ENCODE peak calls at places on chromosomes 12 and 14, in eight cellular contexts. One of them, this sample, is unnamed.

GRCh38 chr14:59360923-59361794 is 104.0 kb downstream of the GPR135 start:
- DNase-seq in activated B cell treated with CpG ODN at 0.5 μM for 24 hours: no peak
- DNase-seq in activated naive CD8-positive, alpha-beta T cell treated with anti-CD3 and anti-CD28 coated beads, Interleukin-2, amount 10 ng/mL, durations not matched to agents 7 days and 5 days: no peak
- DNase-seq in SK-N-SH: peak
- DNase-seq in non-pigmented ciliary epithelial cell: peak
- DNase-seq in NB4: peak
- DNase-seq in spleen: peak
- DNase-seq in activated effector memory CD4-positive, alpha-beta T cell treated with anti-CD3 and anti-CD28 coated beads, Interleukin-2, amount 50 U/mL, for 16 hours: no peak
- DNase-seq in this sample: no peak

GRCh38 chr14:76015668-76016067 is 30.1 kb downstream of the IFT43 start:
- DNase-seq in activated B cell treated with CpG ODN at 0.5 μM for 24 hours: no peak
- DNase-seq in activated naive CD8-positive, alpha-beta T cell treated with anti-CD3 and anti-CD28 coated beads, Interleukin-2, amount 10 ng/mL, durations not matched to agents 7 days and 5 days: no peak
- DNase-seq in SK-N-SH: no peak
- DNase-seq in non-pigmented ciliary epithelial cell: no peak
- DNase-seq in NB4: no peak
- DNase-seq in spleen: no peak
- DNase-seq in activated effector memory CD4-positive, alpha-beta T cell treated with anti-CD3 and anti-CD28 coated beads, Interleukin-2, amount 50 U/mL, for 16 hours: no peak
- DNase-seq in this sample: no peak

GRCh38 chr12:62128186-62128965 is 131.8 kb upstream of the USP15 start:
- DNase-seq in activated B cell treated with CpG ODN at 0.5 μM for 24 hours: no peak
- DNase-seq in activated naive CD8-positive, alpha-beta T cell treated with anti-CD3 and anti-CD28 coated beads, Interleukin-2, amount 10 ng/mL, durations not matched to agents 7 days and 5 days: no peak
- DNase-seq in SK-N-SH: no peak
- DNase-seq in non-pigmented ciliary epithelial cell: no peak
- DNase-seq in NB4: peak
- DNase-seq in spleen: no peak
- DNase-seq in activated effector memory CD4-positive, alpha-beta T cell treated with anti-CD3 and anti-CD28 coated beads, Interleukin-2, amount 50 U/mL, for 16 hours: no peak
- DNase-seq in this sample: no peak

GRCh38 chr14:64973826-64974225 is 1.7 kb upstream of the RAB15 start:
- DNase-seq in activated B cell treated with CpG ODN at 0.5 μM for 24 hours: no peak
- DNase-seq in activated naive CD8-positive, alpha-beta T cell treated with anti-CD3 and anti-CD28 coated beads, Interleukin-2, amount 10 ng/mL, durations not matched to agents 7 days and 5 days: no peak
- DNase-seq in SK-N-SH: no peak
- DNase-seq in non-pigmented ciliary epithelial cell: no peak
- DNase-seq in NB4: no peak
- DNase-seq in spleen: no peak
- DNase-seq in activated effector memory CD4-positive, alpha-beta T cell treated with anti-CD3 and anti-CD28 coated beads, Interleukin-2, amount 50 U/mL, for 16 hours: peak
- DNase-seq in this sample: no peak

GRCh38 chr14:96737869-96738268 is 59.3 kb upstream of the VRK1 start:
- DNase-seq in activated B cell treated with CpG ODN at 0.5 μM for 24 hours: no peak
- DNase-seq in activated naive CD8-positive, alpha-beta T cell treated with anti-CD3 and anti-CD28 coated beads, Interleukin-2, amount 10 ng/mL, durations not matched to agents 7 days and 5 days: no peak
- DNase-seq in SK-N-SH: no peak
- DNase-seq in non-pigmented ciliary epithelial cell: no peak
- DNase-seq in NB4: no peak
- DNase-seq in spleen: no peak
- DNase-seq in activated effector memory CD4-positive, alpha-beta T cell treated with anti-CD3 and anti-CD28 coated beads, Interleukin-2, amount 50 U/mL, for 16 hours: no peak
- DNase-seq in this sample: no peak

GRCh38 chr12:69569236-69569635 is 16.0 kb upstream of the CCT2 start:
- DNase-seq in activated B cell treated with CpG ODN at 0.5 μM for 24 hours: no peak
- DNase-seq in activated naive CD8-positive, alpha-beta T cell treated with anti-CD3 and anti-CD28 coated beads, Interleukin-2, amount 10 ng/mL, durations not matched to agents 7 days and 5 days: no peak
- DNase-seq in SK-N-SH: no peak
- DNase-seq in non-pigmented ciliary epithelial cell: no peak
- DNase-seq in NB4: no peak
- DNase-seq in spleen: no peak
- DNase-seq in activated effector memory CD4-positive, alpha-beta T cell treated with anti-CD3 and anti-CD28 coated beads, Interleukin-2, amount 50 U/mL, for 16 hours: no peak
- DNase-seq in this sample: peak

GRCh38 chr14:64227856-64228255 is 66.3 kb downstream of the ESR2 start:
- DNase-seq in activated B cell treated with CpG ODN at 0.5 μM for 24 hours: no peak
- DNase-seq in activated naive CD8-positive, alpha-beta T cell treated with anti-CD3 and anti-CD28 coated beads, Interleukin-2, amount 10 ng/mL, durations not matched to agents 7 days and 5 days: no peak
- DNase-seq in SK-N-SH: no peak
- DNase-seq in non-pigmented ciliary epithelial cell: no peak
- DNase-seq in NB4: no peak
- DNase-seq in spleen: no peak
- DNase-seq in activated effector memory CD4-positive, alpha-beta T cell treated with anti-CD3 and anti-CD28 coated beads, Interleukin-2, amount 50 U/mL, for 16 hours: no peak
- DNase-seq in this sample: no peak

GRCh38 chr14:104143521-104144452 is 5.4 kb downstream of the KIF26A start:
- DNase-seq in activated B cell treated with CpG ODN at 0.5 μM for 24 hours: peak
- DNase-seq in activated naive CD8-positive, alpha-beta T cell treated with anti-CD3 and anti-CD28 coated beads, Interleukin-2, amount 10 ng/mL, durations not matched to agents 7 days and 5 days: peak
- DNase-seq in SK-N-SH: peak
- DNase-seq in non-pigmented ciliary epithelial cell: no peak
- DNase-seq in NB4: no peak
- DNase-seq in spleen: peak
- DNase-seq in activated effector memory CD4-positive, alpha-beta T cell treated with anti-CD3 and anti-CD28 coated beads, Interleukin-2, amount 50 U/mL, for 16 hours: peak
- DNase-seq in this sample: no peak

GRCh38 chr14:26394114-26394855 is 203.5 kb downstream of the NOVA1 start:
- DNase-seq in activated B cell treated with CpG ODN at 0.5 μM for 24 hours: no peak
- DNase-seq in activated naive CD8-positive, alpha-beta T cell treated with anti-CD3 and anti-CD28 coated beads, Interleukin-2, amount 10 ng/mL, durations not matched to agents 7 days and 5 days: no peak
- DNase-seq in SK-N-SH: peak
- DNase-seq in non-pigmented ciliary epithelial cell: no peak
- DNase-seq in NB4: no peak
- DNase-seq in spleen: no peak
- DNase-seq in activated effector memory CD4-positive, alpha-beta T cell treated with anti-CD3 and anti-CD28 coated beads, Interleukin-2, amount 50 U/mL, for 16 hours: no peak
- DNase-seq in this sample: peak

GRCh38 chr12:118520954-118521353 is 144.6 kb downstream of the SUDS3 start:
- DNase-seq in activated B cell treated with CpG ODN at 0.5 μM for 24 hours: no peak
- DNase-seq in activated naive CD8-positive, alpha-beta T cell treated with anti-CD3 and anti-CD28 coated beads, Interleukin-2, amount 10 ng/mL, durations not matched to agents 7 days and 5 days: no peak
- DNase-seq in SK-N-SH: no peak
- DNase-seq in non-pigmented ciliary epithelial cell: no peak
- DNase-seq in NB4: no peak
- DNase-seq in spleen: no peak
- DNase-seq in activated effector memory CD4-positive, alpha-beta T cell treated with anti-CD3 and anti-CD28 coated beads, Interleukin-2, amount 50 U/mL, for 16 hours: no peak
- DNase-seq in this sample: no peak

GRCh38 chr14:104931771-104932675 is 7.3 kb downstream of the PLD4 start:
- DNase-seq in activated B cell treated with CpG ODN at 0.5 μM for 24 hours: peak
- DNase-seq in activated naive CD8-positive, alpha-beta T cell treated with anti-CD3 and anti-CD28 coated beads, Interleukin-2, amount 10 ng/mL, durations not matched to agents 7 days and 5 days: peak
- DNase-seq in SK-N-SH: no peak
- DNase-seq in non-pigmented ciliary epithelial cell: no peak
- DNase-seq in NB4: no peak
- DNase-seq in spleen: no peak
- DNase-seq in activated effector memory CD4-positive, alpha-beta T cell treated with anti-CD3 and anti-CD28 coated beads, Interleukin-2, amount 50 U/mL, for 16 hours: no peak
- DNase-seq in this sample: peak

GRCh38 chr14:70692210-70692609 is 50.5 kb downstream of the TTC9 start:
- DNase-seq in activated B cell treated with CpG ODN at 0.5 μM for 24 hours: no peak
- DNase-seq in activated naive CD8-positive, alpha-beta T cell treated with anti-CD3 and anti-CD28 coated beads, Interleukin-2, amount 10 ng/mL, durations not matched to agents 7 days and 5 days: no peak
- DNase-seq in SK-N-SH: no peak
- DNase-seq in non-pigmented ciliary epithelial cell: no peak
- DNase-seq in NB4: no peak
- DNase-seq in spleen: no peak
- DNase-seq in activated effector memory CD4-positive, alpha-beta T cell treated with anti-CD3 and anti-CD28 coated beads, Interleukin-2, amount 50 U/mL, for 16 hours: no peak
- DNase-seq in this sample: no peak

GRCh38 chr12:113098428-113099028 is 37.0 kb downstream of the RASAL1 start:
- DNase-seq in activated B cell treated with CpG ODN at 0.5 μM for 24 hours: peak
- DNase-seq in activated naive CD8-positive, alpha-beta T cell treated with anti-CD3 and anti-CD28 coated beads, Interleukin-2, amount 10 ng/mL, durations not matched to agents 7 days and 5 days: peak
- DNase-seq in SK-N-SH: peak
- DNase-seq in non-pigmented ciliary epithelial cell: peak
- DNase-seq in NB4: peak
- DNase-seq in spleen: peak
- DNase-seq in activated effector memory CD4-positive, alpha-beta T cell treated with anti-CD3 and anti-CD28 coated beads, Interleukin-2, amount 50 U/mL, for 16 hours: peak
- DNase-seq in this sample: peak

GRCh38 chr14:87131879-87132278 is 861.1 kb downstream of the GALC start:
- DNase-seq in activated B cell treated with CpG ODN at 0.5 μM for 24 hours: no peak
- DNase-seq in activated naive CD8-positive, alpha-beta T cell treated with anti-CD3 and anti-CD28 coated beads, Interleukin-2, amount 10 ng/mL, durations not matched to agents 7 days and 5 days: no peak
- DNase-seq in SK-N-SH: no peak
- DNase-seq in non-pigmented ciliary epithelial cell: no peak
- DNase-seq in NB4: no peak
- DNase-seq in spleen: no peak
- DNase-seq in activated effector memory CD4-positive, alpha-beta T cell treated with anti-CD3 and anti-CD28 coated beads, Interleukin-2, amount 50 U/mL, for 16 hours: no peak
- DNase-seq in this sample: peak

GRCh38 chr12:1644523-1645438 is 15.8 kb downstream of the WNT5B start:
- DNase-seq in activated B cell treated with CpG ODN at 0.5 μM for 24 hours: no peak
- DNase-seq in activated naive CD8-positive, alpha-beta T cell treated with anti-CD3 and anti-CD28 coated beads, Interleukin-2, amount 10 ng/mL, durations not matched to agents 7 days and 5 days: no peak
- DNase-seq in SK-N-SH: peak
- DNase-seq in non-pigmented ciliary epithelial cell: no peak
- DNase-seq in NB4: peak
- DNase-seq in spleen: no peak
- DNase-seq in activated effector memory CD4-positive, alpha-beta T cell treated with anti-CD3 and anti-CD28 coated beads, Interleukin-2, amount 50 U/mL, for 16 hours: no peak
- DNase-seq in this sample: peak

GRCh38 chr12:68976304-68976915 is 43.4 kb upstream of the CPM start:
- DNase-seq in activated B cell treated with CpG ODN at 0.5 μM for 24 hours: no peak
- DNase-seq in activated naive CD8-positive, alpha-beta T cell treated with anti-CD3 and anti-CD28 coated beads, Interleukin-2, amount 10 ng/mL, durations not matched to agents 7 days and 5 days: no peak
- DNase-seq in SK-N-SH: no peak
- DNase-seq in non-pigmented ciliary epithelial cell: no peak
- DNase-seq in NB4: no peak
- DNase-seq in spleen: no peak
- DNase-seq in activated effector memory CD4-positive, alpha-beta T cell treated with anti-CD3 and anti-CD28 coated beads, Interleukin-2, amount 50 U/mL, for 16 hours: no peak
- DNase-seq in this sample: no peak

GRCh38 chr12:92224685-92225331 is 79.2 kb upstream of the BTG1 start:
- DNase-seq in activated B cell treated with CpG ODN at 0.5 μM for 24 hours: no peak
- DNase-seq in activated naive CD8-positive, alpha-beta T cell treated with anti-CD3 and anti-CD28 coated beads, Interleukin-2, amount 10 ng/mL, durations not matched to agents 7 days and 5 days: no peak
- DNase-seq in SK-N-SH: peak
- DNase-seq in non-pigmented ciliary epithelial cell: no peak
- DNase-seq in NB4: no peak
- DNase-seq in spleen: no peak
- DNase-seq in activated effector memory CD4-positive, alpha-beta T cell treated with anti-CD3 and anti-CD28 coated beads, Interleukin-2, amount 50 U/mL, for 16 hours: no peak
- DNase-seq in this sample: peak

GRCh38 chr12:4099276-4099675 is 174.3 kb upstream of the CCND2 start:
- DNase-seq in activated B cell treated with CpG ODN at 0.5 μM for 24 hours: no peak
- DNase-seq in activated naive CD8-positive, alpha-beta T cell treated with anti-CD3 and anti-CD28 coated beads, Interleukin-2, amount 10 ng/mL, durations not matched to agents 7 days and 5 days: no peak
- DNase-seq in SK-N-SH: no peak
- DNase-seq in non-pigmented ciliary epithelial cell: no peak
- DNase-seq in NB4: no peak
- DNase-seq in spleen: no peak
- DNase-seq in activated effector memory CD4-positive, alpha-beta T cell treated with anti-CD3 and anti-CD28 coated beads, Interleukin-2, amount 50 U/mL, for 16 hours: no peak
- DNase-seq in this sample: no peak

This sample was measured in AG08395.